ENCODE peak calls at places on chromosome 10, in nine cellular contexts. X is neural crest cell, I is psoas muscle, C is astrocyte, M is AG04449, H is nephron progenitor cell, S is mucosa of descending colon, Y is bronchial epithelial cell, K is gastrocnemius medialis. D is an unnamed sample.

GRCh38 chr10:17905491-17905890 is 46.2 kb upstream of the SLC39A12 start:
- DNase-seq in Y (peak), S (no peak), H (no peak), M (no peak), X (no peak), K (no peak), I (no peak), C (no peak), D (no peak)

GRCh38 chr10:56360583-56360966 is 484 bp downstream of the ZWINT start:
- DNase-seq in S (no peak), C (no peak), H (peak), I (no peak), Y (no peak), K (no peak), M (no peak), X (no peak), D (no peak)

GRCh38 chr10:103374263-103374662 is 6.5 kb downstream of the TAF5 start:
- DNase-seq in S (peak), K (no peak), C (no peak), Y (no peak), X (no peak), I (no peak), H (no peak), M (no peak), D (no peak)

GRCh38 chr10:43128958-43129706 is 9.1 kb upstream of the CSGALNACT2 start:
- DNase-seq in S (no peak), C (peak), X (no peak), Y (peak), K (no peak), I (no peak), M (peak), H (no peak), D (no peak)

GRCh38 chr10:67925449-67926005 is 41.1 kb downstream of the SIRT1 start:
- DNase-seq in Y (peak), I (no peak), X (no peak), C (peak), M (peak), S (no peak), H (no peak), K (no peak), D (no peak)

GRCh38 chr10:114525368-114525949 is 121.2 kb upstream of the AFAP1L2 start:
- DNase-seq in Y (peak), K (no peak), X (no peak), C (peak), S (no peak), M (no peak), H (no peak), I (no peak), D (no peak)

GRCh38 chr10:13239923-13240322 is 5.7 kb upstream of the UCMA start:
- DNase-seq in M (no peak), S (no peak), H (no peak), C (no peak), I (no peak), Y (no peak), K (no peak), X (no peak), D (no peak)

GRCh38 chr10:73887038-73888015 is 13.0 kb upstream of the CAMK2G start:
- DNase-seq in X (no peak), H (no peak), S (peak), I (peak), C (peak), K (peak), Y (peak), M (peak), D (peak)

GRCh38 chr10:71314028-71314693 is 4.9 kb upstream of the SLC29A3 start:
- DNase-seq in H (peak), X (peak), K (no peak), C (no peak), I (peak), S (peak), Y (no peak), M (no peak), D (peak)

GRCh38 chr10:125006921-125007391 is 65.0 kb downstream of the ZRANB1 start:
- DNase-seq in S (no peak), H (no peak), C (no peak), K (peak), Y (peak), M (peak), I (peak), X (no peak), D (peak)

GRCh38 chr10:66833861-66834260 is 92.0 kb upstream of the LRRTM3 start:
- DNase-seq in M (no peak), K (no peak), Y (peak), I (no peak), S (no peak), C (no peak), H (no peak), X (no peak), D (no peak)

GRCh38 chr10:75401569-75402485 is at the start of gene ZNF503:
- DNase-seq in X (peak), H (peak), K (peak), M (peak), Y (peak), C (peak), S (peak), I (peak), D (peak)
- TF ChIP-seq CTCF in X (peak), H (no peak), K (peak), M (peak), Y (peak), C (no peak), S (no peak), I (no peak), D (peak)

GRCh38 chr10:52951819-52952218 is 179.2 kb upstream of the MBL2 start:
- DNase-seq in K (no peak), S (peak), M (no peak), Y (peak), H (peak), C (no peak), X (peak), I (no peak), D (peak)
- TF ChIP-seq CTCF in K (no peak), S (peak), M (peak), Y (peak), H (peak), C (peak), X (peak), I (no peak), D (peak)

GRCh38 chr10:49803988-49804387 is 41.9 kb upstream of the OGDHL start:
- DNase-seq in Y (peak), K (no peak), H (no peak), M (no peak), C (no peak), S (no peak), I (no peak), X (no peak), D (no peak)
- TF ChIP-seq CTCF in Y (no peak), K (no peak), H (no peak), M (no peak), C (no peak), S (no peak), I (no peak), X (no peak), D (no peak)

GRCh38 chr10:91409869-91410637 is at the start of gene HECTD2:
- DNase-seq in K (peak), S (peak), X (peak), H (peak), I (peak), C (peak), Y (peak), M (no peak), D (peak)
- TF ChIP-seq CTCF in K (peak), S (peak), X (peak), H (no peak), I (peak), C (no peak), Y (no peak), M (peak), D (peak)

GRCh38 chr10:15898046-15898445 is 37.7 kb upstream of the MINDY3 start:
- DNase-seq in I (no peak), M (no peak), Y (peak), X (no peak), K (no peak), S (no peak), C (no peak), H (no peak), D (no peak)
- TF ChIP-seq CTCF in I (peak), M (no peak), Y (peak), X (peak), K (no peak), S (no peak), C (peak), H (peak), D (peak)

GRCh38 chr10:44513592-44513991 is 128.7 kb upstream of the CXCL12 start:
- DNase-seq in K (no peak), X (no peak), Y (no peak), M (no peak), C (no peak), I (peak), S (no peak), H (no peak), D (peak)
- TF ChIP-seq CTCF in K (no peak), X (no peak), Y (no peak), M (peak), C (peak), I (no peak), S (no peak), H (no peak), D (no peak)

GRCh38 chr10:123891147-123892011 is at the start of gene CPXM2:
- DNase-seq in H (peak), M (no peak), X (no peak), I (no peak), K (no peak), Y (no peak), C (no peak), S (no peak), D (no peak)

GRCh38 chr10:123893651-123894050 is 2.0 kb upstream of the CPXM2 start:
- DNase-seq in S (no peak), K (no peak), M (no peak), X (no peak), H (no peak), C (no peak), I (no peak), Y (no peak), D (no peak)

GRCh38 chr10:123896217-123896927 is 4.8 kb upstream of the CPXM2 start:
- DNase-seq in Y (no peak), S (no peak), I (no peak), K (no peak), H (no peak), X (no peak), C (no peak), M (no peak), D (no peak)

GRCh38 chr10:123901621-123902020 is 10.0 kb upstream of the CPXM2 start:
- DNase-seq in X (no peak), H (no peak), M (no peak), I (no peak), S (no peak), C (no peak), K (no peak), Y (no peak), D (no peak)

GRCh38 chr10:123897146-123897545 is 5.5 kb upstream of the CPXM2 start:
- DNase-seq in M (no peak), S (no peak), H (no peak), X (no peak), K (no peak), I (no peak), C (no peak), Y (no peak), D (no peak)
- TF ChIP-seq CTCF in M (no peak), S (no peak), H (no peak), X (peak), K (no peak), I (no peak), C (no peak), Y (peak), D (no peak)

GRCh38 chr10:1273372-1274097 is 217.3 kb downstream of the WDR37 start:
- DNase-seq in C (no peak), I (no peak), M (no peak), K (no peak), S (no peak), X (no peak), Y (no peak), H (no peak), D (no peak)

GRCh38 chr10:1274098-1274745 is 218.0 kb downstream of the WDR37 start:
- DNase-seq in K (no peak), X (no peak), I (no peak), S (no peak), Y (no peak), C (no peak), H (peak), M (no peak), D (peak)

GRCh38 chr10:1272079-1272478 is 215.9 kb downstream of the WDR37 start:
- DNase-seq in C (no peak), Y (no peak), S (no peak), I (no peak), K (no peak), X (no peak), M (no peak), H (no peak), D (no peak)

GRCh38 chr10:1272762-1273161 is 216.6 kb downstream of the WDR37 start:
- DNase-seq in M (no peak), Y (no peak), K (no peak), H (no peak), C (no peak), I (no peak), S (no peak), X (no peak), D (no peak)

DNA sequence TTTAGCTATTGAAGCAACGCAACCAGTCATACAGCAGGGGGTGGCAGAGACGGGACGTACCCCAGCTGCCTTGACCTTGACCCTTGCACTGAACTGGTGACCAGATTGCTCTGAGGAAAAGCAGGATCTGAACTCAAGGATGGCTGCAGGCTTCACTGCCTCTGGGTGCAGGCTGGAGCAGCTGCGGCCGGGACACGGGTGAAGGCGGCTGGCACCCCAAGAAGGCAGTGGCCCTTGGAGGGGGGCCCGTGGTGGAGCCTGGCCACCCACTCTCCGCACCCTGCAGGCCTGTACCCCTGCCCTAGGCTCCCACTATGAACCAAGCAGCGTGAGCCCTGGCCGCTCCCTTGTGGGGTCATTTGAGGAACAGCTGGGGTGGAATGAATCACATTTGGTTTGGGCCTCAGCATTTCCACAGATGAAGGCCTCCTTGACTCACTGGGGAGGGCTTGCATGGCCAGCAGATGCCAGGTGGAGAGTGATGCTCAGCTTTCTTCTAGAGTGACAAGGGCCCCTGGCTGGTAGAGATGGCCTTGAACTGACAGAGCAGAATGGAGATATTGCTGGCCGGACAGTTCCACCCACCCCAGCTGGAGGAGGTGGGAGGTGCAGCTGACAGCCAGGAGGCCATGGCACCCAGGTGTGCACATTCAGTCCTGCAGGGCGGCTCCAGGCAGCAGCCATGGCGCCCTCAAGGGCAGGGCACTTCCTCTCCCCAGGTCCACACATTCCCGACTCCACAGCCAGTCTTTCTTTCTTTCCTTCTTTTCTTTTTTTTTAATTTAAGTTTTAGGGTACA is 218.8 kb downstream of the WDR37 start:
- DNase-seq in M (no peak), S (no peak), C (no peak), H (no peak), Y (no peak), X (no peak), K (no peak), I (no peak), D (no peak)
- TF ChIP-seq CTCF in M (no peak), S (no peak), C (no peak), H (no peak), Y (no peak), X (no peak), K (no peak), I (no peak), D (no peak)

D was measured in adrenal gland.